ENCODE peak calls at places on chromosomes 13 and 19, in six cellular contexts. One of them, this sample, is unnamed.

GRCh38 chr13:112697756-112698655 is 8.2 kb downstream of the ATP11A start:
- DNase-seq in CD8-positive, alpha-beta memory T cell: no peak
- DNase-seq in left lung: peak
- DNase-seq in psoas muscle: peak
- DNase-seq in uterus: no peak
- DNase-seq in GM23338: no peak
- DNase-seq in this sample: no peak

GRCh38 chr13:66312312-66313087 is 917.6 kb downstream of the PCDH9 start:
- DNase-seq in CD8-positive, alpha-beta memory T cell: no peak
- DNase-seq in left lung: no peak
- DNase-seq in psoas muscle: no peak
- DNase-seq in uterus: no peak
- DNase-seq in GM23338: no peak
- DNase-seq in this sample: no peak

GRCh38 chr19:43465468-43466120 is at the start of gene LYPD3:
- DNase-seq in CD8-positive, alpha-beta memory T cell: no peak
- DNase-seq in left lung: peak
- DNase-seq in psoas muscle: no peak
- DNase-seq in uterus: peak
- DNase-seq in GM23338: peak
- DNase-seq in this sample: no peak

GRCh38 chr13:96080676-96081075 is 9.2 kb upstream of the HS6ST3 start:
- DNase-seq in CD8-positive, alpha-beta memory T cell: no peak
- DNase-seq in left lung: no peak
- DNase-seq in psoas muscle: no peak
- DNase-seq in uterus: no peak
- DNase-seq in GM23338: no peak
- DNase-seq in this sample: no peak

GRCh38 chr19:12379732-12380443 is 14.4 kb upstream of the ZNF442 start:
- DNase-seq in CD8-positive, alpha-beta memory T cell: no peak
- DNase-seq in left lung: no peak
- DNase-seq in psoas muscle: no peak
- DNase-seq in uterus: no peak
- DNase-seq in GM23338: peak
- DNase-seq in this sample: no peak

GRCh38 chr19:31678421-31678820 is 329.2 kb upstream of the TSHZ3 start:
- DNase-seq in CD8-positive, alpha-beta memory T cell: no peak
- DNase-seq in left lung: no peak
- DNase-seq in psoas muscle: no peak
- DNase-seq in uterus: no peak
- DNase-seq in GM23338: no peak
- DNase-seq in this sample: no peak

GRCh38 chr19:45670670-45671453 is 2.8 kb downstream of the GIPR start:
- DNase-seq in CD8-positive, alpha-beta memory T cell: peak
- DNase-seq in left lung: peak
- DNase-seq in psoas muscle: peak
- DNase-seq in uterus: peak
- DNase-seq in GM23338: peak
- DNase-seq in this sample: peak

GRCh38 chr13:23953860-23954512 is 56.7 kb upstream of the C1QTNF9B start:
- DNase-seq in CD8-positive, alpha-beta memory T cell: no peak
- DNase-seq in left lung: no peak
- DNase-seq in psoas muscle: no peak
- DNase-seq in uterus: no peak
- DNase-seq in GM23338: no peak
- DNase-seq in this sample: no peak

GRCh38 chr19:30521937-30522336 is 149.8 kb downstream of the ZNF536 start:
- DNase-seq in CD8-positive, alpha-beta memory T cell: no peak
- DNase-seq in left lung: no peak
- DNase-seq in psoas muscle: no peak
- DNase-seq in uterus: no peak
- DNase-seq in GM23338: no peak
- DNase-seq in this sample: no peak

GRCh38 chr13:32538234-32538620 is 368 bp downstream of the N4BP2L2 start:
- DNase-seq in CD8-positive, alpha-beta memory T cell: no peak
- DNase-seq in left lung: peak
- DNase-seq in psoas muscle: peak
- DNase-seq in uterus: no peak
- DNase-seq in GM23338: no peak
- DNase-seq in this sample: peak

GRCh38 chr13:30995331-30995730 is 62.9 kb downstream of the TEX26 start:
- DNase-seq in CD8-positive, alpha-beta memory T cell: no peak
- DNase-seq in left lung: no peak
- DNase-seq in psoas muscle: no peak
- DNase-seq in uterus: no peak
- DNase-seq in GM23338: no peak
- DNase-seq in this sample: no peak

GRCh38 chr19:10368101-10368803 is 12.1 kb downstream of the TYK2 start:
- DNase-seq in CD8-positive, alpha-beta memory T cell: no peak
- DNase-seq in left lung: no peak
- DNase-seq in psoas muscle: no peak
- DNase-seq in uterus: no peak
- DNase-seq in GM23338: peak
- DNase-seq in this sample: no peak

GRCh38 chr19:29872224-29872731 is 60.5 kb downstream of the CCNE1 start:
- DNase-seq in CD8-positive, alpha-beta memory T cell: no peak
- DNase-seq in left lung: no peak
- DNase-seq in psoas muscle: no peak
- DNase-seq in uterus: no peak
- DNase-seq in GM23338: peak
- DNase-seq in this sample: no peak

GRCh38 chr13:96020155-96020575 is 33.0 kb downstream of the UGGT2 start:
- DNase-seq in CD8-positive, alpha-beta memory T cell: no peak
- DNase-seq in left lung: no peak
- DNase-seq in psoas muscle: no peak
- DNase-seq in uterus: no peak
- DNase-seq in GM23338: peak
- DNase-seq in this sample: no peak

GRCh38 chr19:15249912-15250634 is 17.8 kb upstream of the EPHX3 start:
- DNase-seq in CD8-positive, alpha-beta memory T cell: no peak
- DNase-seq in left lung: no peak
- DNase-seq in psoas muscle: peak
- DNase-seq in uterus: peak
- DNase-seq in GM23338: no peak
- DNase-seq in this sample: no peak

GRCh38 chr13:22218784-22219183 is 547.9 kb downstream of the FGF9 start:
- DNase-seq in CD8-positive, alpha-beta memory T cell: no peak
- DNase-seq in left lung: no peak
- DNase-seq in psoas muscle: no peak
- DNase-seq in uterus: no peak
- DNase-seq in GM23338: no peak
- DNase-seq in this sample: no peak

GRCh38 chr19:12791345-12792047 is at the start of gene JUNB:
- DNase-seq in CD8-positive, alpha-beta memory T cell: peak
- DNase-seq in left lung: peak
- DNase-seq in psoas muscle: peak
- DNase-seq in uterus: peak
- DNase-seq in GM23338: peak
- DNase-seq in this sample: peak

GRCh38 chr13:112885782-112886268 is 83.2 kb upstream of the MCF2L start:
- DNase-seq in CD8-positive, alpha-beta memory T cell: no peak
- DNase-seq in left lung: peak
- DNase-seq in psoas muscle: peak
- DNase-seq in uterus: peak
- DNase-seq in GM23338: peak
- DNase-seq in this sample: peak

GRCh38 chr13:95573226-95573625 is 20.7 kb downstream of the CLDN10 start:
- DNase-seq in CD8-positive, alpha-beta memory T cell: no peak
- DNase-seq in left lung: no peak
- DNase-seq in psoas muscle: no peak
- DNase-seq in uterus: no peak
- DNase-seq in GM23338: no peak
- DNase-seq in this sample: no peak

GRCh38 chr19:38665950-38666661 is 18.7 kb downstream of the ACTN4 start:
- DNase-seq in CD8-positive, alpha-beta memory T cell: no peak
- DNase-seq in left lung: peak
- DNase-seq in psoas muscle: peak
- DNase-seq in uterus: peak
- DNase-seq in GM23338: peak
- DNase-seq in this sample: no peak

GRCh38 chr13:47672982-47673670 is 327.9 kb downstream of the SUCLA2 start:
- DNase-seq in CD8-positive, alpha-beta memory T cell: no peak
- DNase-seq in left lung: no peak
- DNase-seq in psoas muscle: no peak
- DNase-seq in uterus: no peak
- DNase-seq in GM23338: no peak
- DNase-seq in this sample: no peak

GRCh38 chr13:22703601-22704209 is 477.1 kb upstream of the SGCG start:
- DNase-seq in CD8-positive, alpha-beta memory T cell: no peak
- DNase-seq in left lung: no peak
- DNase-seq in psoas muscle: no peak
- DNase-seq in uterus: no peak
- DNase-seq in GM23338: no peak
- DNase-seq in this sample: no peak

DNA sequence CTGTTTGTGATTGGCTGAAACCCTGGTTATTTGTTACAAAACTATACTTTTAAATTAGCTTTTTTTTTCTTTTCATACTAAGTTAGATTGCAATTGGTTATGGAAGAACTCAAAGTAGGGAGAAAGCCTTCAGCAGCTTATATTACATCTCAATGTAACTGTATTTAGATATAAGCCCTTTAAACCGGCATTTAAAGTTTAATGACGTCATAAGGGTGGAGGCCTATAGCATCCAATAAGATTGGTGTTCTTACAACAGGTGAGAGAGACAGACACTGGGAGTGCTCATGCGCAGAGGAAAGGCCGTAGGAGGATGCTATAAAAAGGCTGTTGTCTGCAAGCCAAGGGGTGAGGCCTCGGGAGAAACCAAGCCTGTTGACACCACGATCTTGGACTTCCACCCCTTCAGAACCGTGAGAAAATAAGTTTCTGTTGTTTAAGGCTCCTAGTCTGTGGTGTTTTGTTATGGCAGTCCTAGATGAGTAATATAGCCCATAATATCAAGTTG is 1198.8 kb upstream of the SPRY2 start:
- DNase-seq in CD8-positive, alpha-beta memory T cell: no peak
- DNase-seq in left lung: no peak
- DNase-seq in psoas muscle: no peak
- DNase-seq in uterus: no peak
- DNase-seq in GM23338: peak
- DNase-seq in this sample: no peak
- H3K4me3 ChIP-seq in CD8-positive, alpha-beta memory T cell: no peak
- H3K4me3 ChIP-seq in left lung: no peak
- H3K4me3 ChIP-seq in psoas muscle: no peak
- H3K4me3 ChIP-seq in uterus: no peak
- H3K4me3 ChIP-seq in GM23338: no peak
- H3K4me3 ChIP-seq in this sample: no peak

GRCh38 chr13:108828053-108828806 is 198.8 kb downstream of the MYO16 start:
- DNase-seq in CD8-positive, alpha-beta memory T cell: no peak
- DNase-seq in left lung: no peak
- DNase-seq in psoas muscle: no peak
- DNase-seq in uterus: no peak
- DNase-seq in GM23338: no peak
- DNase-seq in this sample: no peak
- H3K27ac ChIP-seq in CD8-positive, alpha-beta memory T cell: no peak
- H3K27ac ChIP-seq in left lung: no peak
- H3K27ac ChIP-seq in psoas muscle: no peak
- H3K27ac ChIP-seq in uterus: no peak
- H3K27ac ChIP-seq in GM23338: no peak
- H3K27ac ChIP-seq in this sample: no peak

GRCh38 chr19:461664-462551 is 1.1 kb upstream of the SHC2 start:
- DNase-seq in CD8-positive, alpha-beta memory T cell: no peak
- DNase-seq in left lung: no peak
- DNase-seq in psoas muscle: no peak
- DNase-seq in uterus: peak
- DNase-seq in GM23338: peak
- DNase-seq in this sample: peak
- H3K4me3 ChIP-seq in CD8-positive, alpha-beta memory T cell: no peak
- H3K4me3 ChIP-seq in left lung: peak
- H3K4me3 ChIP-seq in psoas muscle: peak
- H3K4me3 ChIP-seq in uterus: peak
- H3K4me3 ChIP-seq in GM23338: peak
- H3K4me3 ChIP-seq in this sample: peak

GRCh38 chr13:80306573-80306972 is 34.4 kb downstream of the SPRY2 start:
- DNase-seq in CD8-positive, alpha-beta memory T cell: no peak
- DNase-seq in left lung: no peak
- DNase-seq in psoas muscle: no peak
- DNase-seq in uterus: no peak
- DNase-seq in GM23338: no peak
- DNase-seq in this sample: no peak
- H3K27ac ChIP-seq in CD8-positive, alpha-beta memory T cell: no peak
- H3K27ac ChIP-seq in left lung: no peak
- H3K27ac ChIP-seq in psoas muscle: peak
- H3K27ac ChIP-seq in uterus: peak
- H3K27ac ChIP-seq in GM23338: no peak
- H3K27ac ChIP-seq in this sample: no peak

GRCh38 chr19:55088021-55088451 is 12.4 kb downstream of the EPS8L1 start:
- DNase-seq in CD8-positive, alpha-beta memory T cell: no peak
- DNase-seq in left lung: no peak
- DNase-seq in psoas muscle: no peak
- DNase-seq in uterus: no peak
- DNase-seq in GM23338: no peak
- DNase-seq in this sample: no peak
- H3K4me3 ChIP-seq in CD8-positive, alpha-beta memory T cell: no peak
- H3K4me3 ChIP-seq in left lung: no peak
- H3K4me3 ChIP-seq in psoas muscle: peak
- H3K4me3 ChIP-seq in uterus: no peak
- H3K4me3 ChIP-seq in GM23338: peak
- H3K4me3 ChIP-seq in this sample: no peak

DNA sequence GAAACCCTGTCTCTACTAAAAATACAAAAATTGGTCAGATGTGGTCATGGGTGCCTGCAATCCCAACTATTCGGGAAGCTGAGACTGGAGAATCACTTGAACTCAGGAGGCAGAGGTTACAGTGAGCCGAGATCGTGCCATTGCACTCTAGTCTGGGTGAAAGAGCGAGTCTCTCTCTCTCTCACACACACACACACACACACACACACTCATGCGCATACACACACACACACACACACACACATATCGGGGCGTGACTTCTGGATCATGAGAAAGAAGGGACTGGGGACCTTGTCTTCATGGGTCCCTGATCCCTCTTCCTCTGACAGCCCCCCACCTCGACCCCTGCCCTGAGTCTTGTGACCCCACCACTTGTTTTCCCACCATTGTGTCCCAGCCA is 11.8 kb upstream of the SDHAF1 start:
- DNase-seq in CD8-positive, alpha-beta memory T cell: no peak
- DNase-seq in left lung: no peak
- DNase-seq in psoas muscle: no peak
- DNase-seq in uterus: no peak
- DNase-seq in GM23338: no peak
- DNase-seq in this sample: no peak
- H3K27ac ChIP-seq in CD8-positive, alpha-beta memory T cell: no peak
- H3K27ac ChIP-seq in left lung: no peak
- H3K27ac ChIP-seq in psoas muscle: no peak
- H3K27ac ChIP-seq in uterus: no peak
- H3K27ac ChIP-seq in GM23338: no peak
- H3K27ac ChIP-seq in this sample: no peak